ENCODE peak calls at places on chromosomes 6 and 20, in five cellular contexts. B, H, I, Y and X are unnamed samples.

GRCh38 chr6:31007694-31008093 is 2.6 kb upstream of the MUC22 start:
- DNase-seq in B (no peak), H (no peak), I (peak; percentile 61), Y (peak; percentile 7), X (peak; percentile 32)

GRCh38 chr6:39778581-39779270 is 13.4 kb upstream of the DAAM2 start:
- DNase-seq in B (no peak), H (no peak), I (peak; percentile 26), Y (no peak), X (no peak)

GRCh38 chr20:32965581-32966373 is 38.5 kb downstream of the SUN5 start:
- DNase-seq in B (no peak), H (no peak), I (peak; percentile 2), Y (no peak), X (no peak)

GRCh38 chr6:151098166-151098565 is 141.6 kb upstream of the AKAP12 start:
- DNase-seq in B (no peak), H (no peak), I (no peak), Y (no peak), X (no peak)

GRCh38 chr6:107491791-107492674 is 2.1 kb downstream of the SOBP start:
- DNase-seq in B (peak; percentile 33), H (peak; percentile 37), I (peak; percentile 67), Y (no peak), X (peak; percentile 57)

GRCh38 chr6:32940656-32941411 is at the start of gene HLA-DMB:
- DNase-seq in B (no peak), H (no peak), I (peak; percentile 87), Y (peak; percentile 72), X (peak; percentile 65)

GRCh38 chr6:70110128-70111022 is 192.5 kb downstream of the COL9A1 start:
- DNase-seq in B (no peak), H (no peak), I (no peak), Y (no peak), X (no peak)

GRCh38 chr20:62363920-62364851 is 2.9 kb downstream of the LAMA5 start:
- DNase-seq in B (peak; percentile 17), H (peak; percentile 46), I (no peak), Y (peak; percentile 65), X (no peak)

GRCh38 chr6:17986656-17987575 is 519 bp downstream of the KIF13A start:
- DNase-seq in B (peak; percentile 60), H (peak; percentile 53), I (peak; percentile 70), Y (peak; percentile 64), X (peak; percentile 43)

GRCh38 chr6:42692151-42692911 is 30.1 kb downstream of the PRPH2 start:
- DNase-seq in B (no peak), H (peak; percentile 33), I (peak; percentile 54), Y (no peak), X (peak; percentile 49)

GRCh38 chr6:16602035-16602434 is 159.2 kb downstream of the ATXN1 start:
- DNase-seq in B (no peak), H (no peak), I (no peak), Y (no peak), X (no peak)

GRCh38 chr20:47735412-47736400 is 49.6 kb downstream of the SULF2 start:
- DNase-seq in B (no peak), H (peak; percentile 36), I (no peak), Y (no peak), X (no peak)

GRCh38 chr6:151677427-151677826 is 130.1 kb upstream of the ESR1 start:
- DNase-seq in B (no peak), H (no peak), I (no peak), Y (no peak), X (no peak)

GRCh38 chr6:140105857-140106256 is 731.4 kb upstream of the CITED2 start:
- DNase-seq in B (no peak), H (no peak), I (no peak), Y (peak; percentile 44), X (no peak)